ENCODE peak calls at places on chromosomes 13 and 19, in ten cellular contexts. One of them, this sample, is unnamed.

GRCh38 chr13:114130708-114131580 is 1.5 kb downstream of the RASA3 start:
- DNase-seq in activated CD8-positive, alpha-beta T cell treated with anti-CD3 and anti-CD28 coated beads, Interleukin-2, amount 10 ng/mL, durations not matched to agents 7 days and 5 days: peak
- DNase-seq in brain pericyte: no peak
- DNase-seq in T-cell: peak
- DNase-seq in fibroblast of lung: peak
- DNase-seq in activated CD8-positive, alpha-beta memory T cell treated with anti-CD3 and anti-CD28 coated beads for 1 hour: no peak
- DNase-seq in neuronal stem cell: no peak
- DNase-seq in HEK293T: no peak
- DNase-seq in AG09319: peak
- DNase-seq in tibial artery: peak
- DNase-seq in this sample: no peak

GRCh38 chr13:40368123-40368891 is 298.1 kb downstream of the FOXO1 start:
- DNase-seq in brain pericyte: no peak
- DNase-seq in T-cell: no peak
- DNase-seq in neuronal stem cell: no peak
- DNase-seq in HEK293T: no peak
- DNase-seq in AG09319: no peak
- DNase-seq in activated CD8-positive, alpha-beta T cell treated with anti-CD3 and anti-CD28 coated beads, Interleukin-2, amount 10 ng/mL, durations not matched to agents 7 days and 5 days: no peak
- DNase-seq in fibroblast of lung: no peak
- DNase-seq in tibial artery: no peak
- DNase-seq in activated CD8-positive, alpha-beta memory T cell treated with anti-CD3 and anti-CD28 coated beads for 1 hour: no peak
- DNase-seq in this sample: no peak

GRCh38 chr13:107289540-107289939 is 721.6 kb upstream of the ARGLU1 start:
- DNase-seq in tibial artery: no peak
- DNase-seq in AG09319: no peak
- DNase-seq in T-cell: no peak
- DNase-seq in activated CD8-positive, alpha-beta T cell treated with anti-CD3 and anti-CD28 coated beads, Interleukin-2, amount 10 ng/mL, durations not matched to agents 7 days and 5 days: no peak
- DNase-seq in activated CD8-positive, alpha-beta memory T cell treated with anti-CD3 and anti-CD28 coated beads for 1 hour: no peak
- DNase-seq in brain pericyte: no peak
- DNase-seq in HEK293T: no peak
- DNase-seq in fibroblast of lung: no peak
- DNase-seq in neuronal stem cell: no peak
- DNase-seq in this sample: no peak

GRCh38 chr13:49279885-49280284 is 32.2 kb downstream of the CDADC1 start:
- DNase-seq in activated CD8-positive, alpha-beta T cell treated with anti-CD3 and anti-CD28 coated beads, Interleukin-2, amount 10 ng/mL, durations not matched to agents 7 days and 5 days: no peak
- DNase-seq in activated CD8-positive, alpha-beta memory T cell treated with anti-CD3 and anti-CD28 coated beads for 1 hour: no peak
- DNase-seq in T-cell: no peak
- DNase-seq in HEK293T: no peak
- DNase-seq in fibroblast of lung: no peak
- DNase-seq in tibial artery: no peak
- DNase-seq in AG09319: no peak
- DNase-seq in brain pericyte: no peak
- DNase-seq in neuronal stem cell: no peak
- DNase-seq in this sample: no peak

GRCh38 chr19:23283925-23284324 is 33.7 kb upstream of the ZNF724 start:
- DNase-seq in activated CD8-positive, alpha-beta T cell treated with anti-CD3 and anti-CD28 coated beads, Interleukin-2, amount 10 ng/mL, durations not matched to agents 7 days and 5 days: peak
- DNase-seq in brain pericyte: no peak
- DNase-seq in T-cell: peak
- DNase-seq in neuronal stem cell: no peak
- DNase-seq in tibial artery: peak
- DNase-seq in activated CD8-positive, alpha-beta memory T cell treated with anti-CD3 and anti-CD28 coated beads for 1 hour: peak
- DNase-seq in AG09319: no peak
- DNase-seq in HEK293T: peak
- DNase-seq in fibroblast of lung: peak
- DNase-seq in this sample: no peak

GRCh38 chr13:44732503-44733098 is 156.5 kb upstream of the TSC22D1 start:
- DNase-seq in brain pericyte: no peak
- DNase-seq in AG09319: no peak
- DNase-seq in fibroblast of lung: no peak
- DNase-seq in HEK293T: no peak
- DNase-seq in neuronal stem cell: no peak
- DNase-seq in tibial artery: no peak
- DNase-seq in T-cell: no peak
- DNase-seq in activated CD8-positive, alpha-beta T cell treated with anti-CD3 and anti-CD28 coated beads, Interleukin-2, amount 10 ng/mL, durations not matched to agents 7 days and 5 days: no peak
- DNase-seq in activated CD8-positive, alpha-beta memory T cell treated with anti-CD3 and anti-CD28 coated beads for 1 hour: no peak
- DNase-seq in this sample: no peak

GRCh38 chr13:101673360-101674105 is 221.1 kb downstream of the ITGBL1 start:
- DNase-seq in activated CD8-positive, alpha-beta T cell treated with anti-CD3 and anti-CD28 coated beads, Interleukin-2, amount 10 ng/mL, durations not matched to agents 7 days and 5 days: no peak
- DNase-seq in fibroblast of lung: no peak
- DNase-seq in tibial artery: no peak
- DNase-seq in HEK293T: no peak
- DNase-seq in AG09319: no peak
- DNase-seq in activated CD8-positive, alpha-beta memory T cell treated with anti-CD3 and anti-CD28 coated beads for 1 hour: no peak
- DNase-seq in T-cell: no peak
- DNase-seq in brain pericyte: no peak
- DNase-seq in neuronal stem cell: no peak
- DNase-seq in this sample: no peak

GRCh38 chr19:53140351-53140750 is 7.6 kb upstream of the ZNF415 start:
- DNase-seq in fibroblast of lung: no peak
- DNase-seq in HEK293T: no peak
- DNase-seq in activated CD8-positive, alpha-beta memory T cell treated with anti-CD3 and anti-CD28 coated beads for 1 hour: no peak
- DNase-seq in neuronal stem cell: no peak
- DNase-seq in brain pericyte: no peak
- DNase-seq in T-cell: no peak
- DNase-seq in tibial artery: no peak
- DNase-seq in activated CD8-positive, alpha-beta T cell treated with anti-CD3 and anti-CD28 coated beads, Interleukin-2, amount 10 ng/mL, durations not matched to agents 7 days and 5 days: no peak
- DNase-seq in AG09319: no peak
- DNase-seq in this sample: no peak

GRCh38 chr13:49098198-49098597 is 121.9 kb upstream of the MLNR start:
- DNase-seq in HEK293T: no peak
- DNase-seq in neuronal stem cell: no peak
- DNase-seq in tibial artery: peak
- DNase-seq in brain pericyte: peak
- DNase-seq in activated CD8-positive, alpha-beta memory T cell treated with anti-CD3 and anti-CD28 coated beads for 1 hour: no peak
- DNase-seq in activated CD8-positive, alpha-beta T cell treated with anti-CD3 and anti-CD28 coated beads, Interleukin-2, amount 10 ng/mL, durations not matched to agents 7 days and 5 days: no peak
- DNase-seq in T-cell: no peak
- DNase-seq in AG09319: peak
- DNase-seq in fibroblast of lung: peak
- DNase-seq in this sample: peak

GRCh38 chr19:39518458-39518857 is 3.5 kb downstream of the SELENOV start:
- DNase-seq in neuronal stem cell: no peak
- DNase-seq in T-cell: no peak
- DNase-seq in HEK293T: no peak
- DNase-seq in fibroblast of lung: no peak
- DNase-seq in tibial artery: no peak
- DNase-seq in AG09319: no peak
- DNase-seq in activated CD8-positive, alpha-beta memory T cell treated with anti-CD3 and anti-CD28 coated beads for 1 hour: no peak
- DNase-seq in activated CD8-positive, alpha-beta T cell treated with anti-CD3 and anti-CD28 coated beads, Interleukin-2, amount 10 ng/mL, durations not matched to agents 7 days and 5 days: no peak
- DNase-seq in brain pericyte: no peak
- DNase-seq in this sample: no peak

GRCh38 chr19:16741084-16741483 is 21.4 kb downstream of the NWD1 start:
- DNase-seq in brain pericyte: no peak
- DNase-seq in AG09319: no peak
- DNase-seq in T-cell: no peak
- DNase-seq in fibroblast of lung: no peak
- DNase-seq in tibial artery: no peak
- DNase-seq in neuronal stem cell: no peak
- DNase-seq in activated CD8-positive, alpha-beta T cell treated with anti-CD3 and anti-CD28 coated beads, Interleukin-2, amount 10 ng/mL, durations not matched to agents 7 days and 5 days: no peak
- DNase-seq in HEK293T: no peak
- DNase-seq in activated CD8-positive, alpha-beta memory T cell treated with anti-CD3 and anti-CD28 coated beads for 1 hour: no peak
- DNase-seq in this sample: no peak